ENCODE peak calls at places on chromosomes 7 and 10, in seven cellular contexts. One of them, this sample, is unnamed.

GRCh38 chr10:111076682-111077661 is at the start of gene ADRA2A:
- DNase-seq in activated B cell treated with CpG ODN at 0.5 μM for 24 hours: no peak
- DNase-seq in stomach: peak; percentile 30
- DNase-seq in CD4-positive, alpha-beta T cell: no peak
- DNase-seq in foreskin fibroblast: peak; percentile 65
- DNase-seq in AG10803: peak; percentile 69
- DNase-seq in Calu3: peak; percentile 66
- DNase-seq in this sample: no peak

GRCh38 chr7:29369909-29370488 is 175.4 kb downstream of the CHN2 start:
- DNase-seq in AG10803: no peak
- DNase-seq in activated B cell treated with CpG ODN at 0.5 μM for 24 hours: no peak
- DNase-seq in stomach: no peak
- DNase-seq in Calu3: no peak
- DNase-seq in foreskin fibroblast: no peak
- DNase-seq in CD4-positive, alpha-beta T cell: no peak
- DNase-seq in this sample: no peak

GRCh38 chr7:158754746-158755444 is 50.3 kb upstream of the NCAPG2 start:
- DNase-seq in stomach: no peak
- DNase-seq in activated B cell treated with CpG ODN at 0.5 μM for 24 hours: no peak
- DNase-seq in AG10803: no peak
- DNase-seq in Calu3: no peak
- DNase-seq in CD4-positive, alpha-beta T cell: no peak
- DNase-seq in foreskin fibroblast: no peak
- DNase-seq in this sample: no peak

GRCh38 chr10:128870830-128871597 is 596.0 kb upstream of the MGMT start:
- DNase-seq in AG10803: no peak
- DNase-seq in stomach: no peak
- DNase-seq in CD4-positive, alpha-beta T cell: no peak
- DNase-seq in foreskin fibroblast: no peak
- DNase-seq in activated B cell treated with CpG ODN at 0.5 μM for 24 hours: no peak
- DNase-seq in Calu3: no peak
- DNase-seq in this sample: no peak

GRCh38 chr7:108313086-108313485 is 143.2 kb downstream of the NRCAM start:
- DNase-seq in AG10803: no peak
- DNase-seq in activated B cell treated with CpG ODN at 0.5 μM for 24 hours: no peak
- DNase-seq in stomach: no peak
- DNase-seq in Calu3: no peak
- DNase-seq in CD4-positive, alpha-beta T cell: no peak
- DNase-seq in foreskin fibroblast: peak; percentile 29
- DNase-seq in this sample: no peak

GRCh38 chr7:2016761-2017482 is 215.8 kb downstream of the MAD1L1 start:
- DNase-seq in foreskin fibroblast: no peak
- DNase-seq in stomach: no peak
- DNase-seq in Calu3: no peak
- DNase-seq in activated B cell treated with CpG ODN at 0.5 μM for 24 hours: no peak
- DNase-seq in AG10803: no peak
- DNase-seq in CD4-positive, alpha-beta T cell: no peak
- DNase-seq in this sample: no peak

GRCh38 chr10:8719971-8720370 is 665.5 kb downstream of the GATA3 start:
- DNase-seq in AG10803: no peak
- DNase-seq in CD4-positive, alpha-beta T cell: no peak
- DNase-seq in Calu3: no peak
- DNase-seq in foreskin fibroblast: no peak
- DNase-seq in stomach: no peak
- DNase-seq in activated B cell treated with CpG ODN at 0.5 μM for 24 hours: no peak
- DNase-seq in this sample: no peak

GRCh38 chr7:38222481-38223096 is 44.5 kb downstream of the STARD3NL start:
- DNase-seq in AG10803: peak; percentile 62
- DNase-seq in activated B cell treated with CpG ODN at 0.5 μM for 24 hours: no peak
- DNase-seq in CD4-positive, alpha-beta T cell: no peak
- DNase-seq in stomach: no peak
- DNase-seq in foreskin fibroblast: peak; percentile 78
- DNase-seq in Calu3: peak; percentile 67
- DNase-seq in this sample: no peak

GRCh38 chr10:22573820-22574569 is 140.4 kb downstream of the PIP4K2A start:
- DNase-seq in foreskin fibroblast: peak; percentile 66
- DNase-seq in Calu3: peak; percentile 7
- DNase-seq in CD4-positive, alpha-beta T cell: no peak
- DNase-seq in stomach: no peak
- DNase-seq in AG10803: peak; percentile 44
- DNase-seq in activated B cell treated with CpG ODN at 0.5 μM for 24 hours: no peak
- DNase-seq in this sample: peak; percentile 42

GRCh38 chr7:148912758-148913541 is 28.9 kb upstream of the EZH2 start:
- DNase-seq in CD4-positive, alpha-beta T cell: no peak
- DNase-seq in foreskin fibroblast: peak; percentile 8
- DNase-seq in stomach: no peak
- DNase-seq in AG10803: no peak
- DNase-seq in Calu3: no peak
- DNase-seq in activated B cell treated with CpG ODN at 0.5 μM for 24 hours: no peak
- DNase-seq in this sample: no peak

GRCh38 chr7:151051108-151051507 is 2.8 kb downstream of the ASIC3 start:
- DNase-seq in stomach: peak; percentile 59
- DNase-seq in Calu3: no peak
- DNase-seq in foreskin fibroblast: peak; percentile 90
- DNase-seq in activated B cell treated with CpG ODN at 0.5 μM for 24 hours: no peak
- DNase-seq in CD4-positive, alpha-beta T cell: peak; percentile 42
- DNase-seq in AG10803: peak; percentile 66
- DNase-seq in this sample: peak; percentile 32

GRCh38 chr7:7564323-7564780 is 2.3 kb upstream of the MIOS start:
- DNase-seq in AG10803: peak; percentile 89
- DNase-seq in Calu3: peak; percentile 35
- DNase-seq in foreskin fibroblast: peak; percentile 88
- DNase-seq in activated B cell treated with CpG ODN at 0.5 μM for 24 hours: no peak
- DNase-seq in CD4-positive, alpha-beta T cell: no peak
- DNase-seq in stomach: no peak
- DNase-seq in this sample: no peak

GRCh38 chr10:3719024-3719843 is 65.8 kb downstream of the KLF6 start:
- DNase-seq in Calu3: peak; percentile 22
- DNase-seq in stomach: no peak
- DNase-seq in AG10803: no peak
- DNase-seq in activated B cell treated with CpG ODN at 0.5 μM for 24 hours: no peak
- DNase-seq in foreskin fibroblast: no peak
- DNase-seq in CD4-positive, alpha-beta T cell: no peak
- DNase-seq in this sample: no peak

GRCh38 chr10:46297406-46298204 is 10.8 kb downstream of the ANTXRL start:
- DNase-seq in activated B cell treated with CpG ODN at 0.5 μM for 24 hours: no peak
- DNase-seq in CD4-positive, alpha-beta T cell: no peak
- DNase-seq in foreskin fibroblast: no peak
- DNase-seq in Calu3: no peak
- DNase-seq in stomach: peak; percentile 17
- DNase-seq in AG10803: no peak
- DNase-seq in this sample: no peak

GRCh38 chr7:45177801-45178200 is 20.2 kb downstream of the RAMP3 start:
- DNase-seq in AG10803: no peak
- DNase-seq in CD4-positive, alpha-beta T cell: no peak
- DNase-seq in stomach: no peak
- DNase-seq in foreskin fibroblast: no peak
- DNase-seq in activated B cell treated with CpG ODN at 0.5 μM for 24 hours: no peak
- DNase-seq in Calu3: no peak
- DNase-seq in this sample: no peak

GRCh38 chr10:12408472-12408871 is 59.1 kb downstream of the CAMK1D start:
- DNase-seq in CD4-positive, alpha-beta T cell: no peak
- DNase-seq in AG10803: no peak
- DNase-seq in Calu3: no peak
- DNase-seq in activated B cell treated with CpG ODN at 0.5 μM for 24 hours: no peak
- DNase-seq in stomach: no peak
- DNase-seq in foreskin fibroblast: no peak
- DNase-seq in this sample: no peak

GRCh38 chr7:107201795-107202450 is 33.1 kb downstream of the HBP1 start:
- DNase-seq in AG10803: no peak
- DNase-seq in activated B cell treated with CpG ODN at 0.5 μM for 24 hours: no peak
- DNase-seq in foreskin fibroblast: peak; percentile 50
- DNase-seq in CD4-positive, alpha-beta T cell: peak; percentile 20
- DNase-seq in stomach: peak; percentile 58
- DNase-seq in Calu3: peak; percentile 41
- DNase-seq in this sample: peak; percentile 18

GRCh38 chr7:26429168-26429567 is 137.5 kb downstream of the SNX10 start:
- DNase-seq in AG10803: no peak
- DNase-seq in foreskin fibroblast: no peak
- DNase-seq in activated B cell treated with CpG ODN at 0.5 μM for 24 hours: no peak
- DNase-seq in CD4-positive, alpha-beta T cell: no peak
- DNase-seq in stomach: no peak
- DNase-seq in Calu3: no peak
- DNase-seq in this sample: no peak

GRCh38 chr10:100725041-100725440 is 20.3 kb upstream of the PAX2 start:
- DNase-seq in stomach: no peak
- DNase-seq in CD4-positive, alpha-beta T cell: no peak
- DNase-seq in activated B cell treated with CpG ODN at 0.5 μM for 24 hours: no peak
- DNase-seq in AG10803: no peak
- DNase-seq in foreskin fibroblast: no peak
- DNase-seq in Calu3: no peak
- DNase-seq in this sample: no peak

GRCh38 chr7:78716876-78717275 is 736.6 kb downstream of the MAGI2 start:
- DNase-seq in Calu3: peak; percentile 1
- DNase-seq in foreskin fibroblast: no peak
- DNase-seq in stomach: no peak
- DNase-seq in AG10803: no peak
- DNase-seq in CD4-positive, alpha-beta T cell: no peak
- DNase-seq in activated B cell treated with CpG ODN at 0.5 μM for 24 hours: no peak
- DNase-seq in this sample: no peak

GRCh38 chr10:133161486-133162051 is 1.6 kb downstream of the KNDC1 start:
- DNase-seq in stomach: no peak
- DNase-seq in AG10803: no peak
- DNase-seq in activated B cell treated with CpG ODN at 0.5 μM for 24 hours: no peak
- DNase-seq in foreskin fibroblast: no peak
- DNase-seq in Calu3: no peak
- DNase-seq in CD4-positive, alpha-beta T cell: no peak
- DNase-seq in this sample: no peak

GRCh38 chr10:7340179-7340874 is 70.5 kb downstream of the SFMBT2 start:
- DNase-seq in CD4-positive, alpha-beta T cell: no peak
- DNase-seq in Calu3: no peak
- DNase-seq in stomach: no peak
- DNase-seq in activated B cell treated with CpG ODN at 0.5 μM for 24 hours: no peak
- DNase-seq in AG10803: no peak
- DNase-seq in foreskin fibroblast: peak; percentile 44
- DNase-seq in this sample: no peak

GRCh38 chr7:105011771-105012502 is 2.1 kb upstream of the KMT2E start:
- DNase-seq in CD4-positive, alpha-beta T cell: peak; percentile 28
- DNase-seq in AG10803: no peak
- DNase-seq in foreskin fibroblast: no peak
- DNase-seq in Calu3: no peak
- DNase-seq in stomach: no peak
- DNase-seq in activated B cell treated with CpG ODN at 0.5 μM for 24 hours: no peak
- DNase-seq in this sample: peak; percentile 33

GRCh38 chr10:46517541-46517940 is 38.9 kb downstream of the GPRIN2 start:
- DNase-seq in foreskin fibroblast: no peak
- DNase-seq in Calu3: no peak
- DNase-seq in activated B cell treated with CpG ODN at 0.5 μM for 24 hours: no peak
- DNase-seq in CD4-positive, alpha-beta T cell: no peak
- DNase-seq in AG10803: no peak
- DNase-seq in stomach: peak; percentile 22
- DNase-seq in this sample: peak; percentile 4

GRCh38 chr10:126302195-126302594 is 86.1 kb downstream of the ADAM12 start:
- DNase-seq in Calu3: no peak
- DNase-seq in AG10803: no peak
- DNase-seq in activated B cell treated with CpG ODN at 0.5 μM for 24 hours: no peak
- DNase-seq in CD4-positive, alpha-beta T cell: no peak
- DNase-seq in stomach: no peak
- DNase-seq in foreskin fibroblast: no peak
- DNase-seq in this sample: no peak

DNA sequence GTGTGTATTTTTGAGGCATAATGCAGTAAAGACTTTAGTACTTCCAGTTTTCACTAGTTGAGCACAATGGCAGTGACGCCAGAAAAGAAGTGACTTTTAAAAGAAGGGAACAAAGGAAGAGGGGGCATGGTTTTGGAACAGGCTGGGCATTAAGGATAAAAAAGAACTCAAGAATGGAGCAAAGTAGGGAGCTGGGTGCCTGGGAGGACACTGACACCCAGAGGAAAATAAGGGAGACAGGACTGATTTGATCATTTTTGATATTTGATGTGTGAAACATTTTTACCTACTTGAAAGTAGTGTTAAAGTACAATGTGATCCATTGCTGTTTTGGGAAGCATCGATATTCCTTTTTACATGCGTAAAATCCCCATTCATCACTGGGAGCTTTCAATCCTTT is 85.4 kb downstream of the ADAM12 start:
- DNase-seq in AG10803: no peak
- DNase-seq in stomach: no peak
- DNase-seq in Calu3: no peak
- DNase-seq in activated B cell treated with CpG ODN at 0.5 μM for 24 hours: no peak
- DNase-seq in foreskin fibroblast: peak; percentile 40
- DNase-seq in CD4-positive, alpha-beta T cell: no peak
- DNase-seq in this sample: no peak
- TF ChIP-seq CTCF in AG10803: peak; percentile 37
- TF ChIP-seq CTCF in stomach: no peak
- TF ChIP-seq CTCF in Calu3: no peak
- TF ChIP-seq CTCF in activated B cell treated with CpG ODN at 0.5 μM for 24 hours: no peak
- TF ChIP-seq CTCF in foreskin fibroblast: no peak
- TF ChIP-seq CTCF in CD4-positive, alpha-beta T cell: no peak
- TF ChIP-seq CTCF in this sample: no peak

GRCh38 chr7:53358301-53358700 is 322.9 kb downstream of the POM121L12 start:
- DNase-seq in Calu3: no peak
- DNase-seq in activated B cell treated with CpG ODN at 0.5 μM for 24 hours: no peak
- DNase-seq in stomach: no peak
- DNase-seq in CD4-positive, alpha-beta T cell: no peak
- DNase-seq in foreskin fibroblast: no peak
- DNase-seq in AG10803: no peak
- DNase-seq in this sample: no peak
- TF ChIP-seq CTCF in Calu3: no peak
- TF ChIP-seq CTCF in activated B cell treated with CpG ODN at 0.5 μM for 24 hours: no peak
- TF ChIP-seq CTCF in stomach: no peak
- TF ChIP-seq CTCF in CD4-positive, alpha-beta T cell: no peak
- TF ChIP-seq CTCF in foreskin fibroblast: no peak
- TF ChIP-seq CTCF in AG10803: no peak
- TF ChIP-seq CTCF in this sample: no peak

DNA sequence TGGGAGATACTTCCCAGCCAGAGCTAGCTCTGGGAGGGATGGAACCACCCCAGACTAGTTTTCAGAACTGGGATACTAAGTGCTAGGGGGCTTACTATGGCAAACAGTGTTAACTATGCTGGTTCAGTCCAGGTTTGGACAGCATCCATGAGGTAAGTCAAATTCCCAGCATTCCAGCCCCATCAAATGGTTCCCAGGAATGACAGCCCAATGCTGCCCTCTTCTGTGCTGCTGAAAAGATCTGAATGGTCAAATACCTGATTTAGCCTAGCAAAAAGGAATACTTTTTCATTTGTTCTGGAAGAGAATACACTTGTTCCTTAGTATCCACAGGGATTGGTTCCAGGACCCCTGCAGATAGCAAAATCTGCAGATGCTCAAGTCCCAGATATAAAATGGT is 141.8 kb upstream of the CCDC6 start:
- DNase-seq in activated B cell treated with CpG ODN at 0.5 μM for 24 hours: no peak
- DNase-seq in AG10803: peak; percentile 45
- DNase-seq in foreskin fibroblast: peak; percentile 33
- DNase-seq in Calu3: peak; percentile 48
- DNase-seq in stomach: peak; percentile 36
- DNase-seq in CD4-positive, alpha-beta T cell: no peak
- DNase-seq in this sample: no peak
- TF ChIP-seq CTCF in activated B cell treated with CpG ODN at 0.5 μM for 24 hours: no peak
- TF ChIP-seq CTCF in AG10803: peak; percentile 50
- TF ChIP-seq CTCF in foreskin fibroblast: peak; percentile 16
- TF ChIP-seq CTCF in Calu3: peak; percentile 57
- TF ChIP-seq CTCF in stomach: peak; percentile 37
- TF ChIP-seq CTCF in CD4-positive, alpha-beta T cell: no peak
- TF ChIP-seq CTCF in this sample: no peak

DNA sequence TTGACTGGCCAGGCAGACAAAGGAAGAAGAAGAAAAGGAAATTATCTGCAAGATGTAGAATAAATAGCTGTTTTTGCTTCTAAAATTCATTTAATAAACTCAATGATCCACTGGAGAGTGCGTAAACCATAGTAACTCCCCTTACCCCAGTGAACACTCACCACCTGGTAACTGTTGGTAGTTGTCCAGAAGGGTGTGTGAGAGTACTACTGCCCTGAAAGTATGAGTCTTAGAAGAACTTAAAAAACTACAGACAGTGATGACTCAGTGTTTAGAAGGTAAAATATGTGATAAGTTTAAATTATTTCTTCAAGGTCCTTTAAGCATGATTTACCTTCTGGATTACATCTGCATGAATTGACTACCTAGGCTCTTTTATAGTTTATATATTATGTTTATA is 53.0 kb upstream of the SEMA3A start:
- DNase-seq in Calu3: no peak
- DNase-seq in foreskin fibroblast: peak; percentile 67
- DNase-seq in CD4-positive, alpha-beta T cell: no peak
- DNase-seq in AG10803: peak; percentile 13
- DNase-seq in activated B cell treated with CpG ODN at 0.5 μM for 24 hours: no peak
- DNase-seq in stomach: no peak
- DNase-seq in this sample: no peak
- TF ChIP-seq CTCF in Calu3: no peak
- TF ChIP-seq CTCF in foreskin fibroblast: no peak
- TF ChIP-seq CTCF in CD4-positive, alpha-beta T cell: no peak
- TF ChIP-seq CTCF in AG10803: no peak
- TF ChIP-seq CTCF in activated B cell treated with CpG ODN at 0.5 μM for 24 hours: no peak
- TF ChIP-seq CTCF in stomach: no peak
- TF ChIP-seq CTCF in this sample: no peak